ENCODE peak calls at places on chromosomes 1 and 21, in four cellular contexts. One of them, this sample, is unnamed. For H3K4me1 and H3K27me3, the result is how much of the 10 kb centered on the place peaks cover.

GRCh38 chr1:42146916-42147320 is 6.3 kb upstream of the GUCA2B start:
- DNase-seq in HCT116: peak
- DNase-seq in psoas muscle: peak
- DNase-seq in adipocyte: peak
- DNase-seq in this sample: peak

GRCh38 chr1:38578444-38578951 is 281.1 kb downstream of the RRAGC start:
- DNase-seq in psoas muscle: no peak
- DNase-seq in adipocyte: peak
- DNase-seq in HCT116: no peak
- DNase-seq in this sample: no peak

GRCh38 chr1:28540651-28541050 is 12.2 kb upstream of the TRNAU1AP start:
- DNase-seq in HCT116: no peak
- DNase-seq in adipocyte: no peak
- DNase-seq in psoas muscle: no peak
- DNase-seq in this sample: no peak

GRCh38 chr21:17989780-17990179 is 170.6 kb upstream of the C21orf91 start:
- DNase-seq in adipocyte: no peak
- DNase-seq in HCT116: no peak
- DNase-seq in psoas muscle: no peak
- DNase-seq in this sample: no peak

GRCh38 chr1:208201241-208201640 is 42.9 kb downstream of the PLXNA2 start:
- DNase-seq in HCT116: no peak
- DNase-seq in psoas muscle: no peak
- DNase-seq in adipocyte: peak
- DNase-seq in this sample: peak

GRCh38 chr1:55484173-55484572 is 269.0 kb upstream of the USP24 start:
- DNase-seq in adipocyte: no peak
- DNase-seq in psoas muscle: no peak
- DNase-seq in HCT116: no peak
- DNase-seq in this sample: no peak

GRCh38 chr1:218476385-218476784 is 131.2 kb downstream of the TGFB2 start:
- DNase-seq in psoas muscle: no peak
- DNase-seq in HCT116: no peak
- DNase-seq in adipocyte: peak
- DNase-seq in this sample: no peak

GRCh38 chr1:107899655-107900054 is 65.3 kb downstream of the VAV3 start:
- DNase-seq in HCT116: no peak
- DNase-seq in adipocyte: no peak
- DNase-seq in psoas muscle: no peak
- DNase-seq in this sample: no peak

GRCh38 chr21:45522986-45523385 is 19.3 kb downstream of the SLC19A1 start:
- DNase-seq in adipocyte: no peak
- DNase-seq in HCT116: no peak
- DNase-seq in psoas muscle: peak
- DNase-seq in this sample: no peak

GRCh38 chr1:61741682-61742619 is at the start of gene PATJ:
- DNase-seq in psoas muscle: peak
- DNase-seq in adipocyte: peak
- DNase-seq in HCT116: peak
- DNase-seq in this sample: peak

GRCh38 chr1:27098447-27099153 is 56.3 kb downstream of the SLC9A1 start:
- DNase-seq in HCT116: no peak
- DNase-seq in psoas muscle: no peak
- DNase-seq in adipocyte: no peak
- DNase-seq in this sample: peak

GRCh38 chr1:200038987-200039848 is 11.7 kb downstream of the NR5A2 start:
- DNase-seq in HCT116: peak
- DNase-seq in psoas muscle: peak
- DNase-seq in adipocyte: peak
- DNase-seq in this sample: peak

GRCh38 chr1:150065184-150065871 is 2.2 kb upstream of the VPS45 start:
- DNase-seq in adipocyte: peak
- DNase-seq in HCT116: peak
- DNase-seq in psoas muscle: no peak
- DNase-seq in this sample: no peak

GRCh38 chr1:87449348-87449963 is 120.8 kb downstream of the LMO4 start:
- DNase-seq in psoas muscle: no peak
- DNase-seq in HCT116: no peak
- DNase-seq in adipocyte: no peak
- DNase-seq in this sample: peak

GRCh38 chr1:198678901-198679329 is 40.1 kb downstream of the PTPRC start:
- DNase-seq in psoas muscle: no peak
- DNase-seq in HCT116: no peak
- DNase-seq in adipocyte: no peak
- DNase-seq in this sample: peak

GRCh38 chr1:2507744-2508155 is 18.6 kb downstream of the PANK4 start:
- DNase-seq in HCT116: no peak
- DNase-seq in adipocyte: no peak
- DNase-seq in psoas muscle: no peak
- DNase-seq in this sample: no peak

GRCh38 chr1:40936878-40937484 is 42.5 kb upstream of the CTPS1 start:
- DNase-seq in adipocyte: peak
- DNase-seq in psoas muscle: no peak
- DNase-seq in HCT116: no peak
- DNase-seq in this sample: no peak

GRCh38 chr21:33541756-33542639 is at the start of gene GART:
- DNase-seq in adipocyte: peak
- DNase-seq in psoas muscle: peak
- DNase-seq in HCT116: peak
- DNase-seq in this sample: peak

GRCh38 chr1:240652554-240652953 is 40.6 kb upstream of the GREM2 start:
- DNase-seq in psoas muscle: no peak
- DNase-seq in HCT116: no peak
- DNase-seq in adipocyte: no peak
- DNase-seq in this sample: no peak

GRCh38 chr21:25171438-25171837 is 435.8 kb downstream of the MRPL39 start:
- DNase-seq in adipocyte: peak
- DNase-seq in psoas muscle: no peak
- DNase-seq in HCT116: no peak
- DNase-seq in this sample: no peak

GRCh38 chr1:203304391-203304918 is 864 bp upstream of the BTG2 start:
- DNase-seq in psoas muscle: no peak
- DNase-seq in HCT116: no peak
- DNase-seq in adipocyte: no peak
- DNase-seq in this sample: no peak

GRCh38 chr1:203306970-203307541 is 1.7 kb downstream of the BTG2 start:
- DNase-seq in HCT116: no peak
- DNase-seq in psoas muscle: peak
- DNase-seq in adipocyte: no peak
- DNase-seq in this sample: peak

GRCh38 chr1:203306089-203306969 is 1.0 kb downstream of the BTG2 start:
- DNase-seq in adipocyte: peak
- DNase-seq in HCT116: peak
- DNase-seq in psoas muscle: peak
- DNase-seq in this sample: peak

GRCh38 chr1:203305809-203306088 is 430 bp downstream of the BTG2 start:
- DNase-seq in adipocyte: peak
- DNase-seq in HCT116: no peak
- DNase-seq in psoas muscle: peak
- DNase-seq in this sample: no peak

DNA sequence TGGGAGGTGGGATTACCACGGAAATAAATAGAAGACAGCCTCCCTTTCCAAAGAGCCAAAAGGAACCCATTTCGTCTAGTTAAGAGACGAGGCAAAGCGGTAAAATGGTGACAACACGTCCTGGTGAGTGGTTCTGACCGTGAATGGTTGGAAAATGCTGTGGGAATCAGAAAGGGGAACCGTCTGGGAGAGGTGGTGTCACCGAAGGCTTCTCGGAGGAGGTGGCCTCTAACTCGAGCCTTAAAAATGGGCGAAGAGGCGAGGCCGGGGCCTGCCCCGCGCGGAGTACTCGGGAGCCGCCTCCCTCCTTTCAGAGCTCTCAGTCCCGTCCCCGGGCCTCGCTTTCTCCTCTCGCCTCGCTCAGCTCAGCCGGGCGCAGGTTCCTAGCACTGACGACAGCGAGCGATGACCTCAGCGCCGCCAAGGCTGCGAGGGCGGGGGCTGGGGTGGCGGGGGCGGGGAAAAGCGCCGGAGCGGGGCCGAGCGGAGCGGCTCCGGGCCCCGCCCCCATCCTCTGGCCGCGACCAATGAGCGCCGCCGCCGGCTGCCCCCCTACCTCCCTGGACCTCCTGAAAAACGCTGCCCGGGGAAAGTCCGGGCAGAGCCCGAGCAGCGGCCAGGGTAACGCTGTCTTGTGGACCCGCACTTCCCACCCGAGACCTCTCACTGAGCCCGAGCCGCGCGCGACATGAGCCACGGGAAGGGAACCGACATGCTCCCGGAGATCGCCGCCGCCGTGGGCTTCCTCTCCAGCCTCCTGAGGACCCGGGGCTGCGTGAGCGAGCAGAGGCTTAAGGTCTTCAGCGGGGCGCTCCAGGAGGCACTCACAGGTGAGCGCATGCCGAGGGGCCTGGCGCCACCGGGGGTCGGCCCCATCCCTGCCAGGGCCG is at the start of gene BTG2:
- DNase-seq in psoas muscle: peak
- DNase-seq in adipocyte: peak
- DNase-seq in HCT116: peak
- DNase-seq in this sample: peak
- H3K4me1 ChIP-seq in psoas muscle: under half
- H3K4me1 ChIP-seq in adipocyte: under half
- H3K4me1 ChIP-seq in HCT116: under half
- H3K4me1 ChIP-seq in this sample: under half

GRCh38 chr1:92485374-92486250 is 1.1 kb downstream of the GFI1 start:
- DNase-seq in HCT116: peak
- DNase-seq in adipocyte: peak
- DNase-seq in psoas muscle: peak
- DNase-seq in this sample: peak
- H3K27me3 ChIP-seq in HCT116: under half
- H3K27me3 ChIP-seq in adipocyte: half or more
- H3K27me3 ChIP-seq in psoas muscle: half or more
- H3K27me3 ChIP-seq in this sample: under half

GRCh38 chr1:12482999-12483398 is 135.0 kb downstream of the DHRS3 start:
- DNase-seq in adipocyte: no peak
- DNase-seq in HCT116: no peak
- DNase-seq in psoas muscle: no peak
- DNase-seq in this sample: no peak
- H3K4me1 ChIP-seq in adipocyte: half or more
- H3K4me1 ChIP-seq in HCT116: half or more
- H3K4me1 ChIP-seq in psoas muscle: half or more
- H3K4me1 ChIP-seq in this sample: under half

GRCh38 chr21:44370771-44371410 is 17.5 kb downstream of the TRPM2 start:
- DNase-seq in adipocyte: no peak
- DNase-seq in HCT116: no peak
- DNase-seq in psoas muscle: no peak
- DNase-seq in this sample: no peak

GRCh38 chr21:44368711-44369446 is 15.5 kb downstream of the TRPM2 start:
- DNase-seq in HCT116: no peak
- DNase-seq in adipocyte: no peak
- DNase-seq in psoas muscle: no peak
- DNase-seq in this sample: peak

GRCh38 chr21:44370027-44370735 is 16.8 kb downstream of the TRPM2 start:
- DNase-seq in psoas muscle: no peak
- DNase-seq in adipocyte: peak
- DNase-seq in HCT116: no peak
- DNase-seq in this sample: no peak

GRCh38 chr21:44372616-44373015 is 19.2 kb downstream of the TRPM2 start:
- DNase-seq in adipocyte: no peak
- DNase-seq in psoas muscle: peak
- DNase-seq in HCT116: no peak
- DNase-seq in this sample: no peak

DNA sequence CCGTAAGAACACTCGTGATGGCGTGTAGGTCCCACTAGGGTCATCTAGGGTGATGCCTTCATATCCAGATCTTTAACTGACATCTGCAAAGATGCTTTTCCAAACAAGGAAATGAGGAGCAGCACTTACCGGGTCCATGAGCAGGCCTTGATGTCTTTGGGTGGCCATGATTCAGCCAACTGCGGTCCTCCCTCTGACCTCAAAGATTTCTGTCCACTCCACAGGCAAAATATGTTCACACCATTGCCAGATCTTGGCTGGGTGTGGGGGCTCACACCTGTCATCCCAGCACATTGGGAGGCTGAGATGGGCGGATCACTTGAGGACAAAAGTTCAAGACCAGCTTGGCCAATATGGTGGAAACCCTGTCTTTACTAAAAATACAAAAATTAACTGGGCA is 18.2 kb downstream of the TRPM2 start:
- DNase-seq in adipocyte: no peak
- DNase-seq in psoas muscle: peak
- DNase-seq in HCT116: no peak
- DNase-seq in this sample: no peak
- H3K27me3 ChIP-seq in adipocyte: under half
- H3K27me3 ChIP-seq in psoas muscle: half or more
- H3K27me3 ChIP-seq in HCT116: under half
- H3K27me3 ChIP-seq in this sample: under half

DNA sequence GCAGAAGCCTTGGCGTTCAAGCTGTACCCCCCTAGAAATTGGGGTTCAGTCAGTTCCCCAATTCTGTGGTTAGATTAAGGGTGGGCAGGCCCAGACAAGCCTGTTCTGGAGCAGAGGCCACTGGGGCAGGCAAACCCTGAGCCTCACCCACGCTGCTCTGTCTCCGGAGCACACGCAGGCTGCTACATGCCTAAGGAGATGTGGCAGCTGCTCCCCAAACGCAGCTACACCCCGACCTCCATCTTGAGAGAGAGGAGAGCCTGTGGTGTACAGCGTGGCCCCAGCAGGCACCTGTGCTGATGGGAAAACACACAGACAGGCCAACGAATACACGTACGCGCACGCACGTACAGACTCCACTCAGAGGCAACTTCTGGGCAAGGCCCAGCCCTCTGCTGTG is 33.9 kb upstream of the GRHL3 start:
- DNase-seq in HCT116: no peak
- DNase-seq in adipocyte: no peak
- DNase-seq in psoas muscle: no peak
- DNase-seq in this sample: no peak
- H3K4me1 ChIP-seq in HCT116: under half
- H3K4me1 ChIP-seq in adipocyte: under half
- H3K4me1 ChIP-seq in psoas muscle: under half
- H3K4me1 ChIP-seq in this sample: under half

DNA sequence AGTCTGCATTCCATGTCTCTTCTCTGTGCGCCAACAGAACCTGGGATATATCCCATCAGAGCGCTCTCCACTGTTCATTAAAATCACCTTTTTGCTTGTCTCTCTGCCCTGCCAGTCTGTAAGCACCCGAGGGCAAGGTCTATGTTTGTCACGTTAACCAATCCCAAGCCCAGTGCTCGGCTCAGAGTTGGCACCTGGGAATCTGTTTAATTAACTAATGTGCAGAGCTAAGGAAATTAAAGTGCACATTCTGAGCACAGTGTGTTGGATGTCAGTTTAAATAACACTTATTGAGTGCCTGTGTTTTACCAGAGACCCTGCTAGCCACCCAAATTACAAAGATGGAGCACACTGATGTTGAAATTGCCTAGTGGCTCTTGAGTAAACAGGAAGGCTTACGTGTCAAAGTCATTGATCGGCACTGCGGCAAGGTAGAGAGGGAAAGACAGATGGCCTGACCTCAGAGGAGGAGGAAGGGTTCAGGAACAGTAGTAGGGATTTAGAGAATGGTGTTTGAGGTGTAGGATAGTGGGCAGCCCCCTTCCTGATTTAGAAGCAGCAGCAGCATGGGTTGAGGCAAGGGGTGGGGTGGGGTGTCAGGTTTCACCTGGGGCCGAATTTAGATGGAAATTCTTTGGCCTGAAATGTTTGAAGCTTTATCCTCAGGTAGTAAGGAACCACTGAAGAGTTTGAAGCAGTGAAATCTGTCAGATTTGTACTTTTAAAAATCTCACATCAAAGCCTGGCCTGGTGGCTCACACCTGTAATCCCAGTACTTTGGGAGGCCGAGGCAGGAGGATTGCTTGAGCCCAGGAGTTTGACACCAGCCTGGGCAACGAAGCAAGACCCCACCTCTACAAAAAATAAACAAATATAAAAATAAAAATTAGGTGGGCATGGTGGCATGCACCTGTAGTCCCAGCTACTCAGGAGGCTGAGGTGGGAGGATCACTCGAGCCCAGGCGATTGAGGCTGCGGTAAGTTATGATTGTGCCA is 7.7 kb downstream of the ARMH1 start:
- DNase-seq in HCT116: no peak
- DNase-seq in adipocyte: no peak
- DNase-seq in psoas muscle: no peak
- DNase-seq in this sample: no peak
- H3K27me3 ChIP-seq in HCT116: under half
- H3K27me3 ChIP-seq in adipocyte: under half
- H3K27me3 ChIP-seq in psoas muscle: under half
- H3K27me3 ChIP-seq in this sample: under half

This sample was measured in right cardiac atrium.